ENCODE peak calls at places on chromosomes 11 and 22, in five cellular contexts. K is foreskin fibroblast, J is pancreas, R is right cardiac atrium, F is cardiac fibroblast. I is an unnamed sample.

GRCh38 chr22:12601870-12602779 is 2925.9 kb upstream of the OR11H1 start:
- DNase-seq in K (peak), J (peak), R (peak), F (no peak), I (no peak)

GRCh38 chr11:68757711-68758110 is 6.4 kb upstream of the TESMIN start:
- DNase-seq in K (no peak), J (no peak), R (no peak), F (no peak), I (no peak)

GRCh38 chr22:37163618-37164534 is 14.2 kb upstream of the IL2RB start:
- DNase-seq in K (no peak), J (no peak), R (peak), F (no peak), I (no peak)

GRCh38 chr11:116329354-116330090 is 443.3 kb downstream of the BUD13 start:
- DNase-seq in K (no peak), J (no peak), R (no peak), F (no peak), I (no peak)

GRCh38 chr11:17026487-17027082 is 12.4 kb upstream of the PLEKHA7 start:
- DNase-seq in K (no peak), J (no peak), R (no peak), F (no peak), I (no peak)

GRCh38 chr22:30310881-30311771 is 15.6 kb downstream of the TBC1D10A start:
- DNase-seq in K (peak), J (peak), R (peak), F (peak), I (peak)

GRCh38 chr22:38413085-38414008 is 41.7 kb downstream of the KCNJ4 start:
- DNase-seq in K (peak), J (no peak), R (peak), F (no peak), I (no peak)

GRCh38 chr11:4539603-4540219 is 5.3 kb upstream of the OR52M1 start:
- DNase-seq in K (peak), J (peak), R (peak), F (peak), I (no peak)

GRCh38 chr11:7278314-7278917 is 26.7 kb downstream of the SYT9 start:
- DNase-seq in K (peak), J (no peak), R (no peak), F (peak), I (no peak)

GRCh38 chr11:83612891-83613766 is 327.0 kb upstream of the CCDC90B start:
- DNase-seq in K (no peak), J (no peak), R (no peak), F (no peak), I (no peak)

GRCh38 chr11:16179668-16180067 is 176.7 kb downstream of the SOX6 start:
- DNase-seq in K (peak), J (no peak), R (no peak), F (no peak), I (no peak)

GRCh38 chr11:126481303-126481680 is 125.8 kb downstream of the ST3GAL4 start:
- DNase-seq in K (no peak), J (no peak), R (peak), F (no peak), I (no peak)

GRCh38 chr11:83002522-83002921 is 69.2 kb downstream of the RAB30 start:
- DNase-seq in K (no peak), J (no peak), R (no peak), F (no peak), I (no peak)

GRCh38 chr11:37963440-37963839 is 1365.4 kb upstream of the RAG2 start:
- DNase-seq in K (no peak), J (no peak), R (no peak), F (no peak), I (no peak)

GRCh38 chr22:27719535-27720227 is 81.9 kb downstream of the MN1 start:
- DNase-seq in K (peak), J (no peak), R (no peak), F (no peak), I (no peak)

GRCh38 chr22:20436309-20437252 is 1.0 kb downstream of the SCARF2 start:
- DNase-seq in K (peak), J (no peak), R (peak), F (peak), I (no peak)

GRCh38 chr22:38292694-38293093 is 19.9 kb upstream of the TMEM184B start:
- DNase-seq in K (peak), J (no peak), R (no peak), F (peak), I (no peak)

GRCh38 chr11:43462359-43462758 is 103.6 kb downstream of the TTC17 start:
- DNase-seq in K (no peak), J (no peak), R (no peak), F (no peak), I (no peak)

GRCh38 chr11:121654506-121655480 is 202.0 kb upstream of the SORL1-AS1 start:
- DNase-seq in K (peak), J (no peak), R (no peak), F (peak), I (no peak)

GRCh38 chr11:61746654-61747388 is 5.6 kb upstream of the MYRF start:
- DNase-seq in K (no peak), J (no peak), R (no peak), F (no peak), I (no peak)

GRCh38 chr11:57647960-57648776 is 1.5 kb downstream of the YPEL4 start:
- DNase-seq in K (peak), J (no peak), R (no peak), F (peak), I (no peak)

GRCh38 chr22:21693999-21694341 is 28.2 kb downstream of the PPIL2 start:
- DNase-seq in K (no peak), J (no peak), R (peak), F (no peak), I (no peak)

GRCh38 chr11:15815246-15816209 is 540.8 kb downstream of the SOX6 start:
- DNase-seq in K (peak), J (no peak), R (no peak), F (peak), I (no peak)

GRCh38 chr11:38392176-38392575 is 1794.1 kb upstream of the RAG2 start:
- DNase-seq in K (peak), J (no peak), R (no peak), F (no peak), I (no peak)

GRCh38 chr11:76770642-76771445 is 12.3 kb upstream of the TSKU start:
- DNase-seq in K (peak), J (no peak), R (no peak), F (peak), I (peak)

GRCh38 chr11:122754028-122754427 is 84.3 kb upstream of the CRTAM start:
- DNase-seq in K (no peak), J (no peak), R (no peak), F (no peak), I (no peak)

GRCh38 chr11:109264128-109264527 is 157.9 kb upstream of the C11orf87 start:
- DNase-seq in K (no peak), J (no peak), R (no peak), F (no peak), I (no peak)

GRCh38 chr11:28481673-28482480 is 373.7 kb downstream of the METTL15 start:
- DNase-seq in K (no peak), J (no peak), R (no peak), F (no peak), I (no peak)

GRCh38 chr22:31005535-31005934 is 36.5 kb downstream of the TUG1 start:
- DNase-seq in K (no peak), J (no peak), R (no peak), F (no peak), I (no peak)

GRCh38 chr11:61354208-61354607 is 7.5 kb downstream of the CYB561A3 start:
- DNase-seq in K (no peak), J (no peak), R (no peak), F (no peak), I (no peak)

GRCh38 chr22:47001288-47001687 is 238.8 kb downstream of the TBC1D22A start:
- DNase-seq in K (no peak), J (no peak), R (no peak), F (no peak), I (no peak)

GRCh38 chr11:10350341-10350740 is 45.5 kb downstream of the ADM start:
- DNase-seq in K (peak), J (no peak), R (no peak), F (peak), I (peak)

DNA sequence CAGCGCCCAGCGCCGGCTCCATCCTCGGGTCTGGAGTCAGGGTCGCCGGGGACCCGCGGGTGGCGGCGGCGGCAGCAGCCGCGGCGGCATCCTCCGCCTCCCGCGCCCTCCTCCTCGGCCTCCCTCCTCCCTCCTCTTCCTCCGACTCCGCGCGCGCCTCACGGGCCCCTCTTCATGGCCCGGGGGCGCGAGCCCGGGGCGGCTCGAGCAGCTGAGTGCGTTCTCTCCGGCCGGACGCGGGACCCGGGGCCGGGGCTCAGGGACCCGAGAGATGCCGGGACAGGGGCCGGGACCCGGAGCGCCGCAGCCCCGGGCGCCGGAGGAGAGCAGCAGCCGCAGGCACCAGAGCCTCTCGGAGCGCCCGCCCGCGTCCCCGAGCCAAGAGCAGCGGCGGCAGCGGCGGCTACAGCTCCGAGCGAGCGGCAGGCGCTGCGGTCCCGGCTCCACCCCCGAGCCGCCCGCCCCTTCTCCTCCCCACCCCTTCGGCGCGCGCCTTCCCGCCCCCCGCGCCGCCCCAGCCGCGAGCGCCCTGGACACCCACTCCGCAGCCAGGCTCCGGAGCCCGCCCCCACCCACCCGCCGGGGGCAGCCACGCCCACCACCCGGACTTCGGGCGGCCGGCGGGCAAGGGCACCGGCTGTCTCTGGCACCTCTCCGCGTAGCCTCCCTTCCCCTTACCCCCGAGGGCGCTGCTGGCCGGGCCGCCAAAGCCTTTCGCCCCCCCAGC is at the start of gene CHST1:
- DNase-seq in K (peak), J (peak), R (peak), F (peak), I (no peak)
- H3K4me3 ChIP-seq in K (peak), J (peak), R (peak), F (peak), I (peak)

DNA sequence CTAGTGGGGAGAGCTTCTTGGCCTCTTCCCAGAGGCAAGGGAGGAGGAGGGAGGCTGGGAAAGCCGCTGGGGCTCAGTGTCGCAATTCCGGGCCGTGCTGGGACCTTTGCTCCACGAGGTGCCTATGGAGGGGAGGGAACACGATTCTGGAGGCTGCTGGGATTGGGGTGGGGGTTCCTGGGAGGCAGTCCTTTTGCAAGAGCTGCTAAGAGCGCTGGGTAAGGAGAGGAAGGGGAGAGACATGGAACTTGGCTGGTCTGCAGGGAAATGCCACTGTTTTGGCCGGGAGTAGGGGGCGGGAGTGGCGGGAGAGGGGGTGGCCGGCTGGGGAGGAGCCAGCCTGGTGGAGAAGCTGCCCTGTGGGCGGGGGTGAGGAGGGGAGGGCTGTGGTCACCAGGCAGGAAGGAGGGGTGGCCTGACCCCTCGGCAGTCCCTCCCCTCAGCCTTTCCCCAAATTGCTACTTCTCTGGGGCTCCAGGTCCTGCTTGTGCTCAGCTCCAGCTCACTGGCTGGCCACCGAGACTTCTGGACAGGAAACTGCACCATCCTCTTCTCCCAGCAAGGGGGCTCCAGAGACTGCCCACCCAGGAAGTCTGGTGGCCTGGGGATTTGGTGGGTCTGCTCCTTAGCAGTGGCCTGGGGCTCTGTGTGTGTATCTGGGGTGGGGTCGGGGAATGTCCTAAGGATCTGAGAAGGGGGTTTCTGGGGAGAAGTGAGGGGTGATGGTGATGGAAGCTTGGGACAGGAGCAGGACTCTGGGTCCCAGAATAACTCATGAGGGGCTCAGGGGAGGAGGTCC is at the start of gene NR1H3:
- DNase-seq in K (peak), J (peak), R (peak), F (peak), I (no peak)
- H3K4me3 ChIP-seq in K (peak), J (no peak), R (peak), F (peak), I (peak)

DNA sequence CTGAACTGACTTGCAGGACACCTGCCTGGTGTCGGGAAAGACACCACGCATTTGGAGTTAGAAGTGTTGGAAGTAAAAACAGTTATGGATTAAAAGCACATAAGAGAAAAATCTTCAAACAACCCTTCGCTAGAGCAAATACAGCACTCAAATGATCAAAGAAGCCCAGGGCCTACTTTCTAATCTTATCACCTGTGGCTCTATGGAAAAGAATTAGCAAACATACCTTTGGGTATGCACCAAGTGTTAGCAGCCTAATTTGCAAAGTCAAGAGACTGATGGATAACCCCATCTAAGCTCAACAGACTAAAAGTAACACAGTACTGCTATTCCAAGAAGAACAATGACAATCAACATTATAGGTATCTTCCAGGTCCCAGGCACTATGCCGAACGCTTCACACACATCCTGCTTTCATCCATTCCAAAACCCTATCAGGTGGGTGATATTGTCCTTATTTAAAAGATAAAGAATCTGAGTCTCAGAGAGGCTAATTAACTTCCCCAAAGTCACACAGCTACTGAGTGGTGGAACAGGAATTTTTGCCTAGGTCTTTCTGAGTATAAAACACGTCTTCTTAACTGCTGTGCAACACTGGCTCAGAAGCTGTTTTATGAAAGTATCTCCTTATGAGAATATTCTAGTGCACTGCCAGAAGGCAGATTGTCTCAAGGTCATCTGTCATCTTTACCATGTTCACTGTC is 16.5 kb downstream of the SLC1A2 start:
- DNase-seq in K (no peak), J (no peak), R (no peak), F (no peak), I (no peak)
- H3K4me3 ChIP-seq in K (no peak), J (peak), R (no peak), F (no peak), I (no peak)

DNA sequence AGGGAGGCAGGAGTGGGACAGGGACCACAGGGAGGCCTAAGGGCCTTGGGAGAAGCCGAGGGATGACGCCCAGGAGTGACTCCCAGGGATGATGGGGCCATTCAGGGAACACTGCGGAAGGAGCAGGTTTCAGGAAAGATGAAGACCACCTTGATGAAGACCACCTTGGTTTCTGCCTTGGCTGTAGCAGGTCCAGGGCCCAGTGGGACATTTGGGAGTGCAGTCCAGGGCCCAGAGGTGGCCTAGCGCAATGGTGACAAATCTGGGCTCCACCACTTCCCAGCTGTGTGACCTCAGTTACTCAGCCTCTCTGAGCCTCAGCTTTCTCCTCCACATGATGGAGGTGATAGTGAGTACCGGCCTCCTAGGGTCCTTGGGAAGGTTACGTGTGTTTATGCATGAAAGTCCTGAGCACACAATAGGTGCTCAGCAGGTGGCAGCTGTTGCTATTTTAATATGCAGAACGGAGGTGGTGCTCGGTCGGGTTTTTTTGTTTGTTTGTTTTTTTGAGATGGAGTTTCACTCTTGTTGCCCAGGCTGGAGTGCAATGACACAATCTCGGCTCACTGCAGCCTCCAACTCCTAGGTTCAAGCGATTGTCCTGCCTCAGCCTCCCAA is 770 bp downstream of the TSGA10IP start:
- DNase-seq in K (no peak), J (no peak), R (peak), F (no peak), I (no peak)
- H3K4me3 ChIP-seq in K (no peak), J (no peak), R (no peak), F (no peak), I (no peak)

GRCh38 chr22:41683052-41683451 is 5.6 kb downstream of the SNU13 start:
- DNase-seq in K (no peak), J (no peak), R (no peak), F (no peak), I (no peak)
- H3K4me3 ChIP-seq in K (peak), J (no peak), R (peak), F (no peak), I (peak)